ENCODE peak calls at places on chromosomes 1 and 21, in ten cellular contexts. F, X, A, W, L, U, Q, C, N and D are unnamed samples.
A peak's percentile ranks its signal among the peaks of the same experiment; 100 is the strongest.

GRCh38 chr1:16081636-16082035 is 8.2 kb upstream of the FAM131C start:
- DNase-seq in W (no peak), Q (no peak), C (no peak), X (no peak), F (no peak), L (no peak), U (no peak), A (no peak), N (no peak), D (no peak)

GRCh38 chr1:200979574-200980451 is 43.7 kb downstream of the KIF21B start:
- DNase-seq in U (no peak), C (peak; percentile 66), W (peak; percentile 87), A (no peak), X (peak; percentile 36), N (peak; percentile 13), F (peak; percentile 76), L (no peak), Q (peak; percentile 82), D (peak; percentile 58)

GRCh38 chr1:179785025-179785424 is 41.9 kb downstream of the FAM163A start:
- DNase-seq in W (no peak), F (no peak), L (no peak), N (no peak), A (no peak), Q (no peak), U (peak; percentile 8), X (no peak), C (no peak), D (no peak)

GRCh38 chr21:32248616-32249550 is 30.0 kb downstream of the MIS18A start:
- DNase-seq in C (no peak), Q (no peak), U (no peak), N (peak; percentile 11), A (no peak), F (no peak), L (no peak), W (no peak), X (no peak), D (no peak)

GRCh38 chr1:156821801-156822200 is 5.2 kb upstream of the SH2D2A start:
- DNase-seq in X (no peak), N (no peak), L (no peak), C (no peak), Q (no peak), F (no peak), W (no peak), A (no peak), U (peak; percentile 20), D (no peak)

GRCh38 chr1:234611799-234612351 is 1.9 kb upstream of the IRF2BP2 start:
- DNase-seq in F (peak; percentile 59), W (no peak), A (no peak), U (no peak), L (peak; percentile 38), N (no peak), Q (peak; percentile 30), X (peak; percentile 72), C (no peak), D (no peak)

GRCh38 chr1:182565537-182565936 is 23.5 kb downstream of the RNASEL start:
- DNase-seq in W (no peak), L (no peak), Q (no peak), C (no peak), X (no peak), F (no peak), N (no peak), U (no peak), A (no peak), D (no peak)

GRCh38 chr1:184691719-184692324 is 62.8 kb downstream of the EDEM3 start:
- DNase-seq in X (no peak), Q (no peak), W (peak; percentile 53), F (peak; percentile 72), C (peak; percentile 16), U (peak; percentile 63), L (no peak), A (peak; percentile 41), N (peak; percentile 82), D (peak; percentile 32)

GRCh38 chr1:229411434-229412055 is 22.3 kb downstream of the ACTA1 start:
- DNase-seq in W (no peak), A (no peak), L (no peak), Q (no peak), C (no peak), X (no peak), N (peak; percentile 36), F (no peak), U (no peak), D (no peak)

GRCh38 chr1:231279081-231279480 is 38.1 kb downstream of the GNPAT start:
- DNase-seq in L (no peak), W (peak; percentile 12), C (peak; percentile 24), U (peak; percentile 62), F (no peak), X (no peak), N (no peak), Q (no peak), A (no peak), D (no peak)

GRCh38 chr1:202857136-202857610 is 31.8 kb downstream of the RABIF start:
- DNase-seq in U (no peak), L (no peak), N (no peak), X (no peak), F (no peak), Q (no peak), W (no peak), C (no peak), A (no peak), D (no peak)

GRCh38 chr1:169260478-169260877 is 107.1 kb downstream of the NME7 start:
- DNase-seq in W (no peak), N (no peak), U (no peak), A (no peak), F (no peak), L (no peak), X (no peak), Q (no peak), C (no peak), D (no peak)

GRCh38 chr1:102941364-102941947 is 166.9 kb downstream of the COL11A1 start:
- DNase-seq in U (no peak), N (no peak), Q (no peak), F (peak; percentile 70), W (peak; percentile 20), L (no peak), X (no peak), C (peak; percentile 13), A (no peak), D (no peak)

GRCh38 chr1:35431173-35431599 is 126.0 kb downstream of the KIAA0319L start:
- DNase-seq in C (no peak), N (no peak), U (no peak), F (no peak), L (no peak), X (no peak), Q (no peak), A (no peak), W (no peak), D (no peak)

GRCh38 chr1:211609120-211610024 is 30.4 kb upstream of the SLC30A1 start:
- DNase-seq in U (peak; percentile 19), F (no peak), L (no peak), W (no peak), C (no peak), A (no peak), N (no peak), Q (no peak), X (no peak), D (no peak)

GRCh38 chr1:212293579-212293978 is 8.4 kb downstream of the PPP2R5A start:
- DNase-seq in W (no peak), C (no peak), L (no peak), A (no peak), N (no peak), Q (no peak), F (peak; percentile 44), U (no peak), X (no peak), D (no peak)

GRCh38 chr1:10662824-10663667 is 133.4 kb downstream of the CASZ1 start:
- DNase-seq in W (no peak), U (no peak), C (no peak), F (no peak), Q (no peak), N (no peak), X (no peak), L (no peak), A (no peak), D (no peak)

GRCh38 chr1:170562644-170563338 is 30.8 kb downstream of the GORAB start:
- DNase-seq in L (no peak), N (no peak), Q (peak; percentile 22), F (peak; percentile 45), A (peak; percentile 73), X (peak; percentile 26), W (peak; percentile 95), C (peak; percentile 90), U (peak; percentile 91), D (no peak)

GRCh38 chr1:230299148-230300006 is 126.8 kb downstream of the PGBD5 start:
- DNase-seq in A (no peak), F (no peak), L (no peak), U (no peak), Q (no peak), W (no peak), X (no peak), N (no peak), C (no peak), D (no peak)

GRCh38 chr1:40451238-40451585 is 936 bp downstream of the ZFP69B start:
- DNase-seq in L (no peak), X (no peak), A (no peak), C (no peak), W (no peak), F (no peak), N (peak; percentile 2), Q (no peak), U (no peak), D (no peak)

GRCh38 chr1:163361123-163361934 is 39.6 kb downstream of the NUF2 start:
- DNase-seq in F (peak; percentile 69), X (no peak), C (peak; percentile 21), Q (no peak), N (peak; percentile 19), L (no peak), A (no peak), W (peak; percentile 60), U (no peak), D (peak; percentile 41)

GRCh38 chr21:24514081-24514733 is 1093.1 kb downstream of the MRPL39 start:
- DNase-seq in W (peak; percentile 57), Q (no peak), N (peak; percentile 6), X (no peak), F (peak; percentile 36), C (no peak), A (no peak), L (no peak), U (peak; percentile 9), D (peak; percentile 57)

GRCh38 chr1:36715797-36716196 is 233.1 kb upstream of the CSF3R start:
- DNase-seq in F (no peak), A (no peak), U (no peak), Q (no peak), L (no peak), N (no peak), C (no peak), X (no peak), W (no peak), D (no peak)

GRCh38 chr1:214445846-214446614 is 105.4 kb downstream of the PTPN14 start:
- DNase-seq in F (no peak), N (no peak), X (no peak), A (peak; percentile 95), C (peak; percentile 71), L (no peak), U (peak; percentile 98), Q (no peak), W (peak; percentile 92), D (no peak)

GRCh38 chr21:14864211-14865021 is 200.4 kb downstream of the NRIP1 start:
- DNase-seq in N (peak; percentile 73), W (peak; percentile 80), L (peak; percentile 66), U (peak; percentile 79), C (no peak), F (peak; percentile 83), Q (peak; percentile 85), A (no peak), X (peak; percentile 86), D (peak; percentile 16)

GRCh38 chr1:6795203-6795602 is 9.9 kb downstream of the CAMTA1 start:
- DNase-seq in U (no peak), X (no peak), Q (no peak), N (no peak), A (no peak), F (no peak), C (no peak), W (no peak), L (no peak), D (no peak)

GRCh38 chr21:26515257-26515656 is 57.8 kb downstream of the CYYR1 start:
- DNase-seq in Q (no peak), A (no peak), F (no peak), U (no peak), W (no peak), X (no peak), N (no peak), L (no peak), C (no peak), D (no peak)

GRCh38 chr1:28249013-28249870 is 10.1 kb upstream of the SESN2 start:
- DNase-seq in A (no peak), L (no peak), C (peak; percentile 89), N (peak; percentile 58), F (peak; percentile 91), Q (no peak), W (peak; percentile 88), X (peak; percentile 88), U (peak; percentile 60), D (peak; percentile 40)